ENCODE peak calls at places on chromosome 17, in seven cellular contexts. One of them, this sample, is unnamed. For H3K4me1 and H3K9me3, the result is how much of the 10 kb centered on the place peaks cover.

GRCh38 chr17:79695293-79696158 is 35.2 kb upstream of the ENPP7 start:
- DNase-seq in cardiac muscle cell: no peak
- DNase-seq in body of pancreas: peak
- DNase-seq in tibial artery: no peak
- DNase-seq in adrenal gland: no peak
- DNase-seq in uterus: no peak
- DNase-seq in ascending aorta: no peak
- DNase-seq in this sample: peak

GRCh38 chr17:68020451-68020779 is 15.1 kb upstream of the KPNA2 start:
- DNase-seq in cardiac muscle cell: no peak
- DNase-seq in body of pancreas: no peak
- DNase-seq in tibial artery: no peak
- DNase-seq in adrenal gland: no peak
- DNase-seq in uterus: no peak
- DNase-seq in ascending aorta: no peak
- DNase-seq in this sample: no peak

GRCh38 chr17:79915850-79916430 is 76.7 kb upstream of the CBX4 start:
- DNase-seq in cardiac muscle cell: peak
- DNase-seq in body of pancreas: peak
- DNase-seq in tibial artery: no peak
- DNase-seq in adrenal gland: no peak
- DNase-seq in uterus: no peak
- DNase-seq in ascending aorta: no peak
- DNase-seq in this sample: peak

GRCh38 chr17:55756689-55757088 is 5.8 kb downstream of the PCTP start:
- DNase-seq in cardiac muscle cell: no peak
- DNase-seq in body of pancreas: no peak
- DNase-seq in tibial artery: no peak
- DNase-seq in adrenal gland: no peak
- DNase-seq in uterus: no peak
- DNase-seq in ascending aorta: no peak
- DNase-seq in this sample: no peak

GRCh38 chr17:67279115-67279514 is 34.1 kb upstream of the HELZ start:
- DNase-seq in cardiac muscle cell: no peak
- DNase-seq in body of pancreas: no peak
- DNase-seq in tibial artery: no peak
- DNase-seq in adrenal gland: no peak
- DNase-seq in uterus: no peak
- DNase-seq in ascending aorta: no peak
- DNase-seq in this sample: no peak

GRCh38 chr17:4998027-4998665 is 396 bp downstream of the KIF1C start:
- DNase-seq in cardiac muscle cell: peak
- DNase-seq in body of pancreas: peak
- DNase-seq in tibial artery: peak
- DNase-seq in adrenal gland: peak
- DNase-seq in uterus: no peak
- DNase-seq in ascending aorta: peak
- DNase-seq in this sample: peak

GRCh38 chr17:80124351-80124981 is 22.5 kb downstream of the EIF4A3 start:
- DNase-seq in cardiac muscle cell: peak
- DNase-seq in body of pancreas: peak
- DNase-seq in tibial artery: no peak
- DNase-seq in adrenal gland: no peak
- DNase-seq in uterus: no peak
- DNase-seq in ascending aorta: no peak
- DNase-seq in this sample: peak

GRCh38 chr17:55420776-55421178 is 858 bp downstream of the MMD start:
- DNase-seq in cardiac muscle cell: peak
- DNase-seq in body of pancreas: peak
- DNase-seq in tibial artery: peak
- DNase-seq in adrenal gland: peak
- DNase-seq in uterus: peak
- DNase-seq in ascending aorta: peak
- DNase-seq in this sample: peak

DNA sequence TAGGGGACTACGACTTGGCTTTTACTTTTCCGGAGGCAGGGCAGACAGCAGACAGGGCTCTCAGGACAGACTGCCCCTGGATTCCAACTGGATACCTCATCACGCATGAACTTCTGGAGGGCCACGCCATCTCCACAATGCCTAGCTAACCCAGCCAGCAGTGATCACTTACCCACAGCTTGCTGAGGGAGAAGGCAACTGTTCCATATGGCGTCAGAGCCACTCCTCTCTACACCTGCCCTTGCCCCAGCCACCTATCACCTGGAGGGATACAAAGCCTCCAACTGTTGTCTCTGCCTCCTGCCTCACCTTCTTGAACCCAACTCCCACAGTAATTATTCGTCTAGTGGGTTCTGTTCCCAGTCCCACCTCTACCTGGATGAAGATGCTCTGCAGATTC is 8.8 kb downstream of the MYO19 start:
- DNase-seq in cardiac muscle cell: no peak
- DNase-seq in body of pancreas: no peak
- DNase-seq in tibial artery: no peak
- DNase-seq in adrenal gland: peak
- DNase-seq in uterus: no peak
- DNase-seq in ascending aorta: no peak
- DNase-seq in this sample: no peak
- H3K4me1 ChIP-seq in cardiac muscle cell: under half
- H3K4me1 ChIP-seq in body of pancreas: under half
- H3K4me1 ChIP-seq in tibial artery: under half
- H3K4me1 ChIP-seq in adrenal gland: under half
- H3K4me1 ChIP-seq in uterus: under half
- H3K4me1 ChIP-seq in ascending aorta: under half
- H3K4me1 ChIP-seq in this sample: under half

GRCh38 chr17:34420254-34420766 is 57.3 kb upstream of the CCL1 start:
- DNase-seq in cardiac muscle cell: peak
- DNase-seq in body of pancreas: peak
- DNase-seq in tibial artery: peak
- DNase-seq in adrenal gland: peak
- DNase-seq in uterus: peak
- DNase-seq in ascending aorta: peak
- DNase-seq in this sample: peak
- H3K27ac ChIP-seq in cardiac muscle cell: no peak
- H3K27ac ChIP-seq in body of pancreas: no peak
- H3K27ac ChIP-seq in tibial artery: no peak
- H3K27ac ChIP-seq in adrenal gland: no peak
- H3K27ac ChIP-seq in uterus: no peak
- H3K27ac ChIP-seq in ascending aorta: no peak
- H3K27ac ChIP-seq in this sample: no peak

GRCh38 chr17:48577946-48578615 is at the start of gene HOXB4:
- DNase-seq in cardiac muscle cell: peak
- DNase-seq in body of pancreas: no peak
- DNase-seq in tibial artery: peak
- DNase-seq in adrenal gland: peak
- DNase-seq in uterus: peak
- DNase-seq in ascending aorta: peak
- DNase-seq in this sample: peak

GRCh38 chr17:48578616-48579560 is 738 bp upstream of the HOXB4 start:
- DNase-seq in cardiac muscle cell: no peak
- DNase-seq in body of pancreas: no peak
- DNase-seq in tibial artery: no peak
- DNase-seq in adrenal gland: no peak
- DNase-seq in uterus: no peak
- DNase-seq in ascending aorta: no peak
- DNase-seq in this sample: no peak

GRCh38 chr17:48575673-48576478 is 2.3 kb downstream of the HOXB4 start:
- DNase-seq in cardiac muscle cell: no peak
- DNase-seq in body of pancreas: no peak
- DNase-seq in tibial artery: no peak
- DNase-seq in adrenal gland: no peak
- DNase-seq in uterus: no peak
- DNase-seq in ascending aorta: no peak
- DNase-seq in this sample: no peak

GRCh38 chr17:48576479-48577309 is 1.5 kb downstream of the HOXB4 start:
- DNase-seq in cardiac muscle cell: no peak
- DNase-seq in body of pancreas: no peak
- DNase-seq in tibial artery: no peak
- DNase-seq in adrenal gland: peak
- DNase-seq in uterus: peak
- DNase-seq in ascending aorta: peak
- DNase-seq in this sample: no peak

GRCh38 chr17:48577330-48577945 is 712 bp downstream of the HOXB4 start:
- DNase-seq in cardiac muscle cell: no peak
- DNase-seq in body of pancreas: no peak
- DNase-seq in tibial artery: no peak
- DNase-seq in adrenal gland: no peak
- DNase-seq in uterus: no peak
- DNase-seq in ascending aorta: no peak
- DNase-seq in this sample: peak
- H3K9me3 ChIP-seq in cardiac muscle cell: under half
- H3K9me3 ChIP-seq in body of pancreas: under half
- H3K9me3 ChIP-seq in tibial artery: under half
- H3K9me3 ChIP-seq in adrenal gland: under half
- H3K9me3 ChIP-seq in uterus: under half
- H3K9me3 ChIP-seq in ascending aorta: under half
- H3K9me3 ChIP-seq in this sample: under half

DNA sequence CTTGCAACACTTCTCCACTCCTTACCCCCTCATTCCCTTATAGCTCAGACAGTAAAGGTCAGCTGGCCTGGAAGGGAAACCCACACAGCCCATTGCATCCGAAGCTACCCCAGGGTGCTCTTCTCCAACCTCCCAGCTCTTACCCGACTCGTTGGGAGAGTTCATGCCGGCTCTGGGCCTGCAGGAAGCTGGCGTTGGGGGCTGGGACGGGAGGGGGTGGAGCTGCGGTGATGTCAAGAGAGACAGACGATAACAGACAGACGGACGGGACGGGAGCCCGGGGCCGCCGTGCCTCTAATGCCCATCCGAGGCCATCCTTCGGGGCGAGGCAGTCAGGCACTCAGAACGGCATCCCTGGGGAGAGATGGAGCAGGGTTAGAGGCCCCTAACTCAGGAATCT is 6.1 kb downstream of the HDAC5 start:
- DNase-seq in cardiac muscle cell: no peak
- DNase-seq in body of pancreas: no peak
- DNase-seq in tibial artery: no peak
- DNase-seq in adrenal gland: no peak
- DNase-seq in uterus: no peak
- DNase-seq in ascending aorta: no peak
- DNase-seq in this sample: no peak
- H3K4me1 ChIP-seq in cardiac muscle cell: half or more
- H3K4me1 ChIP-seq in body of pancreas: under half
- H3K4me1 ChIP-seq in tibial artery: half or more
- H3K4me1 ChIP-seq in adrenal gland: under half
- H3K4me1 ChIP-seq in uterus: under half
- H3K4me1 ChIP-seq in ascending aorta: half or more
- H3K4me1 ChIP-seq in this sample: under half

DNA sequence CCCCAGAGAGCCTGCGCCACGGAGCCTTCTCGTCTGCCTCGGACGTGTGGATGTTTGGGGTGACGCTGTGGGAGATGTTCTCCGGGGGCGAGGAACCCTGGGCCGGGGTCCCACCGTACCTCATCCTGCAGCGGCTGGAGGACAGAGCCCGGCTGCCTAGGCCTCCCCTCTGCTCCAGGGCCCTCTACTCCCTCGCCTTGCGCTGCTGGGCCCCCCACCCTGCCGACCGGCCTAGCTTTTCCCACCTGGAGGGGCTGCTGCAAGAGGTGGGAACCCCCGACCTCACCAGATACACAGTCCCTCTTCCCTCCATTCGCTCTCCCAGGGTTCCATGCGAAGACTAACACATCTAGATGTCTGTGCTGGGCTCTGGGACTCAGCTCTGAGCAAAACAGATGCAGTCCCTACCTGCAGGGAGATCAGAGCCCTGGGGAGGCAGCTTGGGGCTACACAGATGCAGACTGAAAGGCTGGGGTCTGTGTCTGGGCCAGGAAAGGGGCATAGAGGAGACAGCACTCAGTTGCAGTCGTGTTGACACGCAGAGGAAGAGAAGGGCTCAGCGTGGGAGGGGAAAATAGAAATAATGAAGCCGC is 3.7 kb downstream of the TNK1 start:
- DNase-seq in cardiac muscle cell: no peak
- DNase-seq in body of pancreas: no peak
- DNase-seq in tibial artery: no peak
- DNase-seq in adrenal gland: no peak
- DNase-seq in uterus: no peak
- DNase-seq in ascending aorta: no peak
- DNase-seq in this sample: no peak
- H3K27ac ChIP-seq in cardiac muscle cell: no peak
- H3K27ac ChIP-seq in body of pancreas: no peak
- H3K27ac ChIP-seq in tibial artery: no peak
- H3K27ac ChIP-seq in adrenal gland: no peak
- H3K27ac ChIP-seq in uterus: peak
- H3K27ac ChIP-seq in ascending aorta: peak
- H3K27ac ChIP-seq in this sample: no peak

GRCh38 chr17:31582151-31582907 is 190.9 kb downstream of the RAB11FIP4 start:
- DNase-seq in cardiac muscle cell: no peak
- DNase-seq in body of pancreas: peak
- DNase-seq in tibial artery: peak
- DNase-seq in adrenal gland: peak
- DNase-seq in uterus: peak
- DNase-seq in ascending aorta: peak
- DNase-seq in this sample: no peak

GRCh38 chr17:31579265-31579664 is 187.8 kb downstream of the RAB11FIP4 start:
- DNase-seq in cardiac muscle cell: no peak
- DNase-seq in body of pancreas: no peak
- DNase-seq in tibial artery: no peak
- DNase-seq in adrenal gland: peak
- DNase-seq in uterus: no peak
- DNase-seq in ascending aorta: no peak
- DNase-seq in this sample: peak

GRCh38 chr17:31581022-31581483 is 189.6 kb downstream of the RAB11FIP4 start:
- DNase-seq in cardiac muscle cell: no peak
- DNase-seq in body of pancreas: peak
- DNase-seq in tibial artery: peak
- DNase-seq in adrenal gland: peak
- DNase-seq in uterus: peak
- DNase-seq in ascending aorta: peak
- DNase-seq in this sample: peak

GRCh38 chr17:31581491-31581890 is 190.0 kb downstream of the RAB11FIP4 start:
- DNase-seq in cardiac muscle cell: no peak
- DNase-seq in body of pancreas: peak
- DNase-seq in tibial artery: peak
- DNase-seq in adrenal gland: peak
- DNase-seq in uterus: no peak
- DNase-seq in ascending aorta: peak
- DNase-seq in this sample: no peak

GRCh38 chr17:31580331-31581021 is 189.0 kb downstream of the RAB11FIP4 start:
- DNase-seq in cardiac muscle cell: no peak
- DNase-seq in body of pancreas: peak
- DNase-seq in tibial artery: peak
- DNase-seq in adrenal gland: no peak
- DNase-seq in uterus: no peak
- DNase-seq in ascending aorta: peak
- DNase-seq in this sample: no peak
- H3K9me3 ChIP-seq in cardiac muscle cell: under half
- H3K9me3 ChIP-seq in body of pancreas: under half
- H3K9me3 ChIP-seq in tibial artery: under half
- H3K9me3 ChIP-seq in adrenal gland: under half
- H3K9me3 ChIP-seq in uterus: under half
- H3K9me3 ChIP-seq in ascending aorta: under half
- H3K9me3 ChIP-seq in this sample: under half

DNA sequence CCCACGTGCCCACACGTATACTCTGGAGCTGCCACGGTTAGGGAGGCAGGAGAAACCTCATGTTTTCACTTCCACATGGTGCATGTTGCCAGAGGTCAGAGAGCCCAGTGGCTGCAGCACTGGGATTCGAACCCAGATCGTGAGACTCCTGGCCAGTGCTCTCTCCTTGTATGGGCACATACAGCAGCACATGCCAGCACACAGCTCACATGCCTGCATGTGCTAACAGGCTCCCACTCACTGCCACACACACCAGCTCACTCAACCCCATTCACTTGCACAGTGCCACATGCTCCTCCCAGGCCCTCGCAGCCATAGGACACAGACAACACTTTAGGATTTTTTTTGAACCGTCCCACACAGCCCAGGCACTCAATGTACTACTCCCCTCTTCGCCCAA is 49.5 kb upstream of the MRPS23 start:
- DNase-seq in cardiac muscle cell: no peak
- DNase-seq in body of pancreas: no peak
- DNase-seq in tibial artery: no peak
- DNase-seq in adrenal gland: no peak
- DNase-seq in uterus: peak
- DNase-seq in ascending aorta: no peak
- DNase-seq in this sample: no peak
- H3K4me1 ChIP-seq in cardiac muscle cell: under half
- H3K4me1 ChIP-seq in body of pancreas: half or more
- H3K4me1 ChIP-seq in tibial artery: half or more
- H3K4me1 ChIP-seq in adrenal gland: under half
- H3K4me1 ChIP-seq in uterus: under half
- H3K4me1 ChIP-seq in ascending aorta: half or more
- H3K4me1 ChIP-seq in this sample: under half

This sample was measured in SJCRH30.